ENCODE peak calls at places on chromosomes 11 and 22, in seven cellular contexts. One of them, this sample, is unnamed.

GRCh38 chr11:61756452-61757212 is 4.2 kb downstream of the MYRF start:
- DNase-seq in thoracic aorta: no peak
- DNase-seq in IMR-90: peak
- DNase-seq in astrocyte: peak
- DNase-seq in upper lobe of right lung: no peak
- DNase-seq in lung: no peak
- DNase-seq in breast epithelium: no peak
- DNase-seq in this sample: no peak

GRCh38 chr11:14927146-14927545 is 35.1 kb upstream of the CYP2R1 start:
- DNase-seq in lung: no peak
- DNase-seq in thoracic aorta: no peak
- DNase-seq in IMR-90: peak
- DNase-seq in breast epithelium: no peak
- DNase-seq in astrocyte: peak
- DNase-seq in upper lobe of right lung: no peak
- DNase-seq in this sample: no peak

GRCh38 chr11:2770556-2771301 is 70.9 kb upstream of the KCNQ1OT1 start:
- DNase-seq in lung: peak
- DNase-seq in upper lobe of right lung: peak
- DNase-seq in breast epithelium: peak
- DNase-seq in thoracic aorta: no peak
- DNase-seq in astrocyte: no peak
- DNase-seq in IMR-90: no peak
- DNase-seq in this sample: no peak

GRCh38 chr22:46303347-46303965 is 6.8 kb downstream of the GTSE1 start:
- DNase-seq in IMR-90: peak
- DNase-seq in breast epithelium: no peak
- DNase-seq in thoracic aorta: no peak
- DNase-seq in lung: no peak
- DNase-seq in astrocyte: peak
- DNase-seq in upper lobe of right lung: no peak
- DNase-seq in this sample: no peak

GRCh38 chr22:38879102-38879729 is 7.2 kb upstream of the CBX6 start:
- DNase-seq in breast epithelium: no peak
- DNase-seq in upper lobe of right lung: no peak
- DNase-seq in IMR-90: no peak
- DNase-seq in lung: no peak
- DNase-seq in thoracic aorta: no peak
- DNase-seq in astrocyte: no peak
- DNase-seq in this sample: no peak

GRCh38 chr11:44551456-44552139 is 13.9 kb upstream of the CD82 start:
- DNase-seq in upper lobe of right lung: no peak
- DNase-seq in IMR-90: no peak
- DNase-seq in thoracic aorta: no peak
- DNase-seq in breast epithelium: no peak
- DNase-seq in lung: no peak
- DNase-seq in astrocyte: no peak
- DNase-seq in this sample: no peak

GRCh38 chr11:1060885-1061616 is 13.6 kb upstream of the MUC2 start:
- DNase-seq in lung: no peak
- DNase-seq in IMR-90: peak
- DNase-seq in breast epithelium: no peak
- DNase-seq in thoracic aorta: no peak
- DNase-seq in upper lobe of right lung: peak
- DNase-seq in astrocyte: peak
- DNase-seq in this sample: no peak

GRCh38 chr11:120139316-120140069 is 1.6 kb upstream of the TRIM29 start:
- DNase-seq in thoracic aorta: no peak
- DNase-seq in IMR-90: no peak
- DNase-seq in astrocyte: no peak
- DNase-seq in lung: no peak
- DNase-seq in upper lobe of right lung: no peak
- DNase-seq in breast epithelium: no peak
- DNase-seq in this sample: no peak

GRCh38 chr22:31637938-31638618 is 23.9 kb downstream of the PISD start:
- DNase-seq in upper lobe of right lung: no peak
- DNase-seq in lung: peak
- DNase-seq in breast epithelium: no peak
- DNase-seq in IMR-90: no peak
- DNase-seq in thoracic aorta: no peak
- DNase-seq in astrocyte: no peak
- DNase-seq in this sample: peak

GRCh38 chr11:93712678-93713077 is 28.6 kb downstream of the TAF1D start:
- DNase-seq in IMR-90: no peak
- DNase-seq in breast epithelium: no peak
- DNase-seq in lung: no peak
- DNase-seq in astrocyte: no peak
- DNase-seq in upper lobe of right lung: no peak
- DNase-seq in thoracic aorta: no peak
- DNase-seq in this sample: no peak

GRCh38 chr11:32109138-32109537 is 18.3 kb downstream of the RCN1 start:
- DNase-seq in breast epithelium: no peak
- DNase-seq in astrocyte: peak
- DNase-seq in IMR-90: peak
- DNase-seq in upper lobe of right lung: no peak
- DNase-seq in thoracic aorta: no peak
- DNase-seq in lung: no peak
- DNase-seq in this sample: no peak

GRCh38 chr11:10639350-10639749 is 54.2 kb downstream of the IRAG1 start:
- DNase-seq in lung: no peak
- DNase-seq in thoracic aorta: no peak
- DNase-seq in breast epithelium: no peak
- DNase-seq in IMR-90: no peak
- DNase-seq in astrocyte: no peak
- DNase-seq in upper lobe of right lung: peak
- DNase-seq in this sample: no peak

GRCh38 chr11:69674267-69674885 is 777 bp downstream of the LTO1 start:
- DNase-seq in IMR-90: peak
- DNase-seq in thoracic aorta: no peak
- DNase-seq in lung: no peak
- DNase-seq in breast epithelium: no peak
- DNase-seq in astrocyte: peak
- DNase-seq in upper lobe of right lung: peak
- DNase-seq in this sample: no peak

GRCh38 chr11:9753031-9753430 is 89.2 kb downstream of the SWAP70 start:
- DNase-seq in breast epithelium: no peak
- DNase-seq in lung: no peak
- DNase-seq in thoracic aorta: no peak
- DNase-seq in IMR-90: peak
- DNase-seq in astrocyte: peak
- DNase-seq in upper lobe of right lung: no peak
- DNase-seq in this sample: no peak

GRCh38 chr11:86802601-86803051 is 2.3 kb downstream of the PRSS23 start:
- DNase-seq in breast epithelium: no peak
- DNase-seq in lung: no peak
- DNase-seq in IMR-90: peak
- DNase-seq in thoracic aorta: no peak
- DNase-seq in astrocyte: peak
- DNase-seq in upper lobe of right lung: no peak
- DNase-seq in this sample: no peak

GRCh38 chr11:120546312-120547205 is 35.0 kb downstream of the GRIK4 start:
- DNase-seq in lung: peak
- DNase-seq in IMR-90: peak
- DNase-seq in breast epithelium: peak
- DNase-seq in upper lobe of right lung: no peak
- DNase-seq in thoracic aorta: peak
- DNase-seq in astrocyte: peak
- DNase-seq in this sample: no peak

DNA sequence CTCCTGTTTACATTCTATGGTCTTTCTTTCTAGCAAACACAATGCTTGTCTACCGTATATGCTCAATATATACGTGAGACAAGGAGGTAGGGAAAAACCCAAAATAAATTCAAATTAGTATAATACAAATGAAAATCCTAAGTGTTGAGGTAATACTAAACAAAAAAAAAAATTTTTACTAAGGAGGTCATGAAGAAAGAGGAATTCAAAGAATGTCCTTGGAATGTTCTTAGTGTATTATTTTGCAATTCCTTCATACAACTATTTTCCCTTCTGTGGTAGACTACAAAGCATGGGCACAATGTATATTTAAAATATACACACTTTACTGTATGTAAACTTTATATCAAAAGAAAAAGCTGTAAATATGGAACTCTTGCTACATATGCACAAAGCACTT is 36.4 kb downstream of the PIK3C2A start:
- DNase-seq in thoracic aorta: no peak
- DNase-seq in astrocyte: peak
- DNase-seq in lung: no peak
- DNase-seq in breast epithelium: no peak
- DNase-seq in upper lobe of right lung: no peak
- DNase-seq in IMR-90: peak
- DNase-seq in this sample: no peak
- H3K4me3 ChIP-seq in thoracic aorta: no peak
- H3K4me3 ChIP-seq in astrocyte: no peak
- H3K4me3 ChIP-seq in lung: no peak
- H3K4me3 ChIP-seq in breast epithelium: no peak
- H3K4me3 ChIP-seq in upper lobe of right lung: no peak
- H3K4me3 ChIP-seq in IMR-90: no peak
- H3K4me3 ChIP-seq in this sample: no peak

DNA sequence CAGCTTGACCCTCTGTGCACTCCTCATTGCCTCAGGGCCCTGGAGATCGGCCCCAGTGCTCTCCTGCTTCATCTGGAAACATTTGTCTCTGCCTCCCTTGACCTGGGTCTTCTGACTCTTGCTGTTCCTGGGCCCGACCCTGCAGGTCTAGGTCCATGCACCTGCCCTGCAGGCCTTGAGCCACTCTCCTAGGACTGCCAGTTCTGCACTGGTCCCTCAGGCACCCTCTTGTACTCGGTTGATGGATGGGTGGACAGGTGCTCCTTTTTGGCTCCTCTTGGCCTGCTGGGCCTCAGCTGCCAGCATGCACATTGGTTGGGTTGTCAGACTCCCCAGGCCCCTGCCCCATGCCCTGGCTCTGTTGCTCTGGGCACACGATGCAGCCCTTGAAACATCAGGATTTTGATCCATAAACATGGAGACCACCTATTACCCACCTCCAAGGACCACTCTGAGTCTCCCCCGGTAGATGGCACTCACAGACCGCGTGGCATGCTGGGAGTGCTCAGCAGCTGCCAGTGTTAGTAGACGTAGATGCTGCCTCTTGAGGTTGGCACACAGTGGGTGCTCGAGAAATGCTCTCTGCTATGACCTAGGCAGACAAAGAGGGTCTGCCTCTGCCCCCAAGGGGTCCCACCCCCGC is 20.2 kb upstream of the ACR start:
- DNase-seq in lung: no peak
- DNase-seq in breast epithelium: no peak
- DNase-seq in astrocyte: no peak
- DNase-seq in IMR-90: no peak
- DNase-seq in upper lobe of right lung: no peak
- DNase-seq in thoracic aorta: no peak
- DNase-seq in this sample: peak
- TF ChIP-seq CTCF in lung: no peak
- TF ChIP-seq CTCF in breast epithelium: no peak
- TF ChIP-seq CTCF in astrocyte: no peak
- TF ChIP-seq CTCF in IMR-90: no peak
- TF ChIP-seq CTCF in upper lobe of right lung: no peak
- TF ChIP-seq CTCF in thoracic aorta: no peak
- TF ChIP-seq CTCF in this sample: no peak

DNA sequence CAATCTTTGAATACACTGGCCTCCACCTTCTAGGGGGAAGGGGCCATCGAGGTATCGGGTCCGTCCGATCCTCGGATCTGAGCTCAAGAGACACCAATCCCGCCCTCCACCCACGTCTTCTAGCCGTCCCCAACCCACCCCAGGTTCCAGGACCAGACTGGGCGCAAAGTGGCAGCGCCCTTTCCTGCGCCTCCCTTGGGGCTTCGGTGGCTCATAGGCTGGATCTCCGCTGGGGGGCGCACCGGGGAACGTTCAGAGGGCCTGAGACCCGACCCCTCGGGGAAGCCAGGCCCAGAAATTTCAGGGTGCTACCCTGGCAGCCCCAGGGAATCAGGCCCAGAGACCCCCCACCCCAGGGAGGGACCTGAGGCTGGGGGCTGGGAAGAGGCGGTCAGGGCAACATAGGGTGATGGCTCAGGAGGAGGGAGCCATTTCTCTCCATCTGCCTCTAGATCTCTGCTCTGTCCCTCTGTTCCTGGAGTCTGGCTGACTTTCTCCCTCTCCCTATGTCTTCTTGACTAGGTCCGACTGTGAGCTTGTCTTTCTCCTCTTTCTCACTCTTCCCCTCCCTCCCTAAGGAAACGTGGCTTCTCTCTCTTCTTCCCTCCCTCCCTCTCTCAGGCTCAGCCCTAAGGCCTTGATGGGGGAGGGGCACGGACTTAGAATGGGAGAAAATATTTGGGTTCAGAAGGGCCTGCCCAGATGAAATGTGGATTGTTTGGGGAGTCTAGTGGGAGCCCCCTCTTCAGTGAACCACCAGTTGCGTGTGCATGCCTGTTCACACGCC is 1.1 kb downstream of the CREB3L1 start:
- DNase-seq in upper lobe of right lung: peak
- DNase-seq in breast epithelium: no peak
- DNase-seq in astrocyte: no peak
- DNase-seq in IMR-90: peak
- DNase-seq in thoracic aorta: no peak
- DNase-seq in lung: no peak
- DNase-seq in this sample: no peak
- H3K27ac ChIP-seq in upper lobe of right lung: peak
- H3K27ac ChIP-seq in breast epithelium: peak
- H3K27ac ChIP-seq in astrocyte: peak
- H3K27ac ChIP-seq in IMR-90: peak
- H3K27ac ChIP-seq in thoracic aorta: no peak
- H3K27ac ChIP-seq in lung: peak
- H3K27ac ChIP-seq in this sample: peak

GRCh38 chr11:117188620-117189081 is 10.1 kb downstream of the SIDT2 start:
- DNase-seq in lung: no peak
- DNase-seq in astrocyte: no peak
- DNase-seq in thoracic aorta: no peak
- DNase-seq in upper lobe of right lung: peak
- DNase-seq in breast epithelium: no peak
- DNase-seq in IMR-90: no peak
- DNase-seq in this sample: no peak
- H3K4me3 ChIP-seq in lung: no peak
- H3K4me3 ChIP-seq in astrocyte: no peak
- H3K4me3 ChIP-seq in thoracic aorta: no peak
- H3K4me3 ChIP-seq in upper lobe of right lung: no peak
- H3K4me3 ChIP-seq in breast epithelium: no peak
- H3K4me3 ChIP-seq in IMR-90: no peak
- H3K4me3 ChIP-seq in this sample: no peak

DNA sequence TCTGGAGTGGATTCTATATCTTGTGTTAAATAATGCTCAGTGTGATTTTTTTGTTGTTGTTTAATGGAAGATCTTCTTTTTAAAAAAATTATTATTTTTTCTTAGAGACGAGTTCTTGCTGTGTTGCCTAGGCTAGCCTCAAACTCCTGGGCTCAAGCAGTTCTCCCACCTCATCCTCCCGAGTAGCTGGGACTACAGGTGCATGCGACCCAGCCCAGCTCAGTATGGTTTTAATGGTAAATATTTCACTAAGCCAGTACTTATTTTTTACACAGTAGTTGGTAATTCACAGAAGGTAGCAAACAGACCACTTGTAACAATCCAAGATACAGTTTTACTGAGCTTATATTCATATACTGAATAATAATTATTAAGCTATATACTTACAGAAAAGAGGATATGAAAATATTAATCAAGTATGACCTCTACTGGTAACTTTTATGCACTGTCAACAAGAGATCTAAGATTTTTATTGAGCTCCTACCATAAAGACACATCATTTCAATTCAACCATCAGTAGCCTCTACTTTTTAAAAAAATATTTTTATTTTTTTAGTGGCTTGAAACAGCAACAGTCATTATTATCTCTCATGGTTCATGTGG is 6.1 kb upstream of the CD59 start:
- DNase-seq in astrocyte: no peak
- DNase-seq in lung: no peak
- DNase-seq in upper lobe of right lung: no peak
- DNase-seq in thoracic aorta: no peak
- DNase-seq in IMR-90: no peak
- DNase-seq in breast epithelium: no peak
- DNase-seq in this sample: no peak
- TF ChIP-seq CTCF in astrocyte: peak
- TF ChIP-seq CTCF in lung: peak
- TF ChIP-seq CTCF in upper lobe of right lung: peak
- TF ChIP-seq CTCF in thoracic aorta: peak
- TF ChIP-seq CTCF in IMR-90: peak
- TF ChIP-seq CTCF in breast epithelium: peak
- TF ChIP-seq CTCF in this sample: no peak